ENCODE peak calls at places on chromosomes 11 and 22, in nine cellular contexts. One of them, this sample, is unnamed.

GRCh38 chr11:17392872-17393271 is 4.4 kb upstream of the KCNJ11 start:
- DNase-seq in NCI-H1092: no peak
- DNase-seq in activated CD4-positive, alpha-beta T cell treated with anti-CD3 and anti-CD28 coated beads, Interleukin-2, amount 50 U/mL, for 48 hours: no peak
- DNase-seq in activated CD8-positive, alpha-beta T cell treated with anti-CD3 and anti-CD28 coated beads, Interleukin-2, amount 10 ng/mL, durations not matched to agents 7 days and 5 days: no peak
- DNase-seq in ACHN: no peak
- DNase-seq in nephron progenitor cell: no peak
- DNase-seq in AG09319: no peak
- DNase-seq in A549: no peak
- DNase-seq in coronary artery: no peak
- DNase-seq in this sample: no peak

GRCh38 chr22:49686495-49687219 is 141.0 kb downstream of the BRD1 start:
- DNase-seq in NCI-H1092: no peak
- DNase-seq in activated CD4-positive, alpha-beta T cell treated with anti-CD3 and anti-CD28 coated beads, Interleukin-2, amount 50 U/mL, for 48 hours: no peak
- DNase-seq in activated CD8-positive, alpha-beta T cell treated with anti-CD3 and anti-CD28 coated beads, Interleukin-2, amount 10 ng/mL, durations not matched to agents 7 days and 5 days: no peak
- DNase-seq in ACHN: no peak
- DNase-seq in nephron progenitor cell: no peak
- DNase-seq in AG09319: no peak
- DNase-seq in A549: no peak
- DNase-seq in coronary artery: peak
- DNase-seq in this sample: no peak

GRCh38 chr11:3781423-3781822 is 15.9 kb downstream of the NUP98 start:
- DNase-seq in NCI-H1092: no peak
- DNase-seq in activated CD4-positive, alpha-beta T cell treated with anti-CD3 and anti-CD28 coated beads, Interleukin-2, amount 50 U/mL, for 48 hours: no peak
- DNase-seq in activated CD8-positive, alpha-beta T cell treated with anti-CD3 and anti-CD28 coated beads, Interleukin-2, amount 10 ng/mL, durations not matched to agents 7 days and 5 days: no peak
- DNase-seq in ACHN: no peak
- DNase-seq in nephron progenitor cell: no peak
- DNase-seq in AG09319: no peak
- DNase-seq in A549: no peak
- DNase-seq in coronary artery: no peak
- DNase-seq in this sample: no peak

GRCh38 chr22:22058649-22059475 is 76.3 kb upstream of the TOP3B start:
- DNase-seq in NCI-H1092: no peak
- DNase-seq in activated CD4-positive, alpha-beta T cell treated with anti-CD3 and anti-CD28 coated beads, Interleukin-2, amount 50 U/mL, for 48 hours: no peak
- DNase-seq in activated CD8-positive, alpha-beta T cell treated with anti-CD3 and anti-CD28 coated beads, Interleukin-2, amount 10 ng/mL, durations not matched to agents 7 days and 5 days: no peak
- DNase-seq in ACHN: no peak
- DNase-seq in nephron progenitor cell: no peak
- DNase-seq in AG09319: no peak
- DNase-seq in A549: no peak
- DNase-seq in coronary artery: no peak
- DNase-seq in this sample: no peak

GRCh38 chr11:119181677-119182412 is 3.4 kb upstream of the NHERF4 start:
- DNase-seq in NCI-H1092: peak
- DNase-seq in activated CD4-positive, alpha-beta T cell treated with anti-CD3 and anti-CD28 coated beads, Interleukin-2, amount 50 U/mL, for 48 hours: no peak
- DNase-seq in activated CD8-positive, alpha-beta T cell treated with anti-CD3 and anti-CD28 coated beads, Interleukin-2, amount 10 ng/mL, durations not matched to agents 7 days and 5 days: no peak
- DNase-seq in ACHN: no peak
- DNase-seq in nephron progenitor cell: no peak
- DNase-seq in AG09319: no peak
- DNase-seq in A549: no peak
- DNase-seq in coronary artery: no peak
- DNase-seq in this sample: no peak

GRCh38 chr11:19727246-19727645 is 14.6 kb downstream of the NAV2 start:
- DNase-seq in NCI-H1092: no peak
- DNase-seq in activated CD4-positive, alpha-beta T cell treated with anti-CD3 and anti-CD28 coated beads, Interleukin-2, amount 50 U/mL, for 48 hours: no peak
- DNase-seq in activated CD8-positive, alpha-beta T cell treated with anti-CD3 and anti-CD28 coated beads, Interleukin-2, amount 10 ng/mL, durations not matched to agents 7 days and 5 days: no peak
- DNase-seq in ACHN: no peak
- DNase-seq in nephron progenitor cell: no peak
- DNase-seq in AG09319: peak
- DNase-seq in A549: no peak
- DNase-seq in coronary artery: no peak
- DNase-seq in this sample: no peak

GRCh38 chr11:110763249-110764011 is 51.2 kb upstream of the ARHGAP20 start:
- DNase-seq in NCI-H1092: peak
- DNase-seq in activated CD4-positive, alpha-beta T cell treated with anti-CD3 and anti-CD28 coated beads, Interleukin-2, amount 50 U/mL, for 48 hours: no peak
- DNase-seq in activated CD8-positive, alpha-beta T cell treated with anti-CD3 and anti-CD28 coated beads, Interleukin-2, amount 10 ng/mL, durations not matched to agents 7 days and 5 days: no peak
- DNase-seq in ACHN: no peak
- DNase-seq in nephron progenitor cell: no peak
- DNase-seq in AG09319: peak
- DNase-seq in A549: no peak
- DNase-seq in coronary artery: no peak
- DNase-seq in this sample: no peak

GRCh38 chr11:95993438-95994339 is 69.8 kb upstream of the MTMR2 start:
- DNase-seq in NCI-H1092: no peak
- DNase-seq in activated CD4-positive, alpha-beta T cell treated with anti-CD3 and anti-CD28 coated beads, Interleukin-2, amount 50 U/mL, for 48 hours: no peak
- DNase-seq in activated CD8-positive, alpha-beta T cell treated with anti-CD3 and anti-CD28 coated beads, Interleukin-2, amount 10 ng/mL, durations not matched to agents 7 days and 5 days: no peak
- DNase-seq in ACHN: no peak
- DNase-seq in nephron progenitor cell: no peak
- DNase-seq in AG09319: no peak
- DNase-seq in A549: no peak
- DNase-seq in coronary artery: no peak
- DNase-seq in this sample: no peak

This sample was measured in naive B cell.